ENCODE peak calls at places on chromosomes 11 and 22, in four cellular contexts. Y is A549, V is H1, A is mucosa of descending colon. G is an unnamed sample.

GRCh38 chr22:33474587-33474986 is 416.4 kb upstream of the SYN3 start:
- DNase-seq in Y (no peak), V (no peak), A (no peak), G (no peak)

GRCh38 chr22:39182478-39183030 is 30.1 kb upstream of the CBX7 start:
- DNase-seq in Y (no peak), V (no peak), A (no peak), G (no peak)

GRCh38 chr11:11992257-11992690 is 16.2 kb downstream of the DKK3 start:
- DNase-seq in Y (peak; percentile 64), V (no peak), A (no peak), G (no peak)

GRCh38 chr11:10477690-10478046 is 22.6 kb downstream of the AMPD3 start:
- DNase-seq in Y (no peak), V (no peak), A (no peak), G (no peak)

GRCh38 chr22:40036126-40036525 is 41.4 kb downstream of the FAM83F start:
- DNase-seq in Y (no peak), V (no peak), A (no peak), G (no peak)

GRCh38 chr11:111299111-111300026 is 1.0 kb downstream of the POU2AF3 start:
- DNase-seq in Y (peak; percentile 60), V (no peak), A (peak; percentile 80), G (peak; percentile 59)

GRCh38 chr11:112173152-112173551 is 2.2 kb upstream of the BCO2 start:
- DNase-seq in Y (no peak), V (no peak), A (no peak), G (no peak)

GRCh38 chr22:20653012-20653794 is 120.7 kb upstream of the SERPIND1 start:
- DNase-seq in Y (no peak), V (no peak), A (no peak), G (no peak)

GRCh38 chr11:1175461-1176223 is 17.9 kb downstream of the MUC5AC start:
- DNase-seq in Y (no peak), V (no peak), A (no peak), G (no peak)

GRCh38 chr22:46089426-46090041 is 60.8 kb upstream of the PPARA start:
- DNase-seq in Y (no peak), V (no peak), A (no peak), G (peak; percentile 13)

GRCh38 chr11:849951-850776 is 7.5 kb downstream of the TSPAN4 start:
- DNase-seq in Y (no peak), V (no peak), A (no peak), G (no peak)

GRCh38 chr11:69276165-69276564 is 17.8 kb upstream of the MYEOV start:
- DNase-seq in Y (no peak), V (no peak), A (no peak), G (no peak)

GRCh38 chr22:36461665-36462474 is 19.6 kb downstream of the TXN2 start:
- DNase-seq in Y (peak; percentile 90), V (peak; percentile 64), A (no peak), G (peak; percentile 38)

GRCh38 chr11:20026629-20027545 is 133.4 kb downstream of the DBX1 start:
- DNase-seq in Y (no peak), V (peak; percentile 91), A (peak; percentile 5), G (no peak)

GRCh38 chr11:104704888-104705287 is 193.4 kb downstream of the CASP12 start:
- DNase-seq in Y (no peak), V (no peak), A (no peak), G (no peak)

GRCh38 chr11:2788751-2789140 is 89.0 kb upstream of the KCNQ1OT1 start:
- DNase-seq in Y (no peak), V (no peak), A (peak; percentile 2), G (peak; percentile 11)

GRCh38 chr11:117528061-117528780 is 200.6 kb downstream of the CEP164 start:
- DNase-seq in Y (no peak), V (no peak), A (no peak), G (no peak)

GRCh38 chr11:117523680-117524079 is 196.0 kb downstream of the CEP164 start:
- DNase-seq in Y (no peak), V (no peak), A (no peak), G (no peak)

GRCh38 chr11:117524784-117525183 is 197.1 kb downstream of the CEP164 start:
- DNase-seq in Y (no peak), V (no peak), A (no peak), G (no peak)

GRCh38 chr11:117521974-117522373 is 194.3 kb downstream of the CEP164 start:
- DNase-seq in Y (no peak), V (no peak), A (no peak), G (no peak)

GRCh38 chr11:117525866-117526265 is 198.2 kb downstream of the CEP164 start:
- DNase-seq in Y (no peak), V (no peak), A (no peak), G (no peak)
- H3K4me3 ChIP-seq in Y (no peak overlapping the region), V (no peak overlapping the region), A (no peak overlapping the region), G (no peak overlapping the region)

GRCh38 chr11:119335091-119335654 is 846 bp downstream of the RNF26 start:
- DNase-seq in Y (no peak), V (no peak), A (no peak), G (no peak)
- H3K4me1 ChIP-seq in Y (peaks cover 19% of the 10 kb centered on the region), V (peaks cover 18% of the 10 kb centered on the region), A (peaks cover 16% of the 10 kb centered on the region), G (peaks cover 63% of the 10 kb centered on the region)

GRCh38 chr22:17570851-17571631 is 7.7 kb downstream of the SLC25A18 start:
- DNase-seq in Y (no peak), V (no peak), A (peak; percentile 29), G (peak; percentile 92)
- H3K4me3 ChIP-seq in Y (no peak overlapping the region), V (no peak overlapping the region), A (no peak overlapping the region), G (peak overlapping the region; percentile 59)

GRCh38 chr11:130404727-130405126 is 23.7 kb downstream of the ADAMTS8 start:
- DNase-seq in Y (no peak), V (no peak), A (no peak), G (no peak)
- H3K4me1 ChIP-seq in Y (peaks cover 4% of the 10 kb centered on the region), V (peaks cover 9% of the 10 kb centered on the region), A (no peaks in the 10 kb centered on the region), G (peaks cover 41% of the 10 kb centered on the region)